ENCODE peak calls at places on chromosomes 4 and X, in six cellular contexts. One of them, this sample, is unnamed.
A peak's percentile ranks its signal among the peaks of the same experiment; 100 is the strongest.

GRCh38 chrX:71604141-71604540 is 14.2 kb downstream of the CXCR3 start:
- DNase-seq in upper lobe of left lung: no peak
- DNase-seq in fibroblast of lung: peak; percentile 24
- DNase-seq in adrenal gland: no peak
- DNase-seq in heart right ventricle: no peak
- DNase-seq in heart left ventricle: no peak
- DNase-seq in this sample: no peak

GRCh38 chr4:54746228-54746627 is 88.5 kb downstream of the KIT start:
- DNase-seq in fibroblast of lung: peak; percentile 17
- DNase-seq in adrenal gland: no peak
- DNase-seq in heart right ventricle: no peak
- DNase-seq in upper lobe of left lung: no peak
- DNase-seq in heart left ventricle: no peak
- DNase-seq in this sample: peak; percentile 2

GRCh38 chr4:25158817-25159216 is 1.4 kb downstream of the SEPSECS start:
- DNase-seq in heart right ventricle: no peak
- DNase-seq in heart left ventricle: no peak
- DNase-seq in fibroblast of lung: no peak
- DNase-seq in upper lobe of left lung: no peak
- DNase-seq in adrenal gland: no peak
- DNase-seq in this sample: no peak

GRCh38 chrX:21972721-21973120 is 32.2 kb downstream of the SMS start:
- DNase-seq in upper lobe of left lung: no peak
- DNase-seq in heart left ventricle: no peak
- DNase-seq in adrenal gland: no peak
- DNase-seq in heart right ventricle: no peak
- DNase-seq in fibroblast of lung: peak; percentile 93
- DNase-seq in this sample: peak; percentile 63

GRCh38 chrX:41308884-41309655 is 24.9 kb upstream of the DDX3X start:
- DNase-seq in fibroblast of lung: no peak
- DNase-seq in upper lobe of left lung: peak; percentile 38
- DNase-seq in heart left ventricle: no peak
- DNase-seq in adrenal gland: peak; percentile 12
- DNase-seq in heart right ventricle: no peak
- DNase-seq in this sample: peak; percentile 39

GRCh38 chr4:105265689-105266088 is 119.0 kb downstream of the TET2 start:
- DNase-seq in upper lobe of left lung: no peak
- DNase-seq in adrenal gland: no peak
- DNase-seq in heart right ventricle: no peak
- DNase-seq in heart left ventricle: no peak
- DNase-seq in fibroblast of lung: no peak
- DNase-seq in this sample: no peak

GRCh38 chrX:110734894-110735541 is 60.6 kb downstream of the CHRDL1 start:
- DNase-seq in fibroblast of lung: peak; percentile 89
- DNase-seq in heart left ventricle: no peak
- DNase-seq in adrenal gland: no peak
- DNase-seq in upper lobe of left lung: no peak
- DNase-seq in heart right ventricle: no peak
- DNase-seq in this sample: peak; percentile 51

GRCh38 chr4:115234405-115235093 is 121.1 kb upstream of the NDST4 start:
- DNase-seq in adrenal gland: no peak
- DNase-seq in heart left ventricle: no peak
- DNase-seq in upper lobe of left lung: no peak
- DNase-seq in fibroblast of lung: no peak
- DNase-seq in heart right ventricle: no peak
- DNase-seq in this sample: no peak

GRCh38 chr4:184782731-184783472 is 42.9 kb downstream of the ACSL1 start:
- DNase-seq in heart left ventricle: no peak
- DNase-seq in heart right ventricle: no peak
- DNase-seq in fibroblast of lung: no peak
- DNase-seq in upper lobe of left lung: no peak
- DNase-seq in adrenal gland: no peak
- DNase-seq in this sample: no peak

GRCh38 chrX:1239681-1240142 is 27.3 kb upstream of the CRLF2 start:
- DNase-seq in heart left ventricle: peak; percentile 67
- DNase-seq in heart right ventricle: peak; percentile 48
- DNase-seq in adrenal gland: peak; percentile 72
- DNase-seq in fibroblast of lung: no peak
- DNase-seq in upper lobe of left lung: peak; percentile 91
- DNase-seq in this sample: no peak

GRCh38 chr4:140368686-140369085 is 4.8 kb upstream of the SCOC start:
- DNase-seq in upper lobe of left lung: no peak
- DNase-seq in heart left ventricle: no peak
- DNase-seq in fibroblast of lung: no peak
- DNase-seq in heart right ventricle: no peak
- DNase-seq in adrenal gland: no peak
- DNase-seq in this sample: no peak

GRCh38 chr4:97720869-97721432 is 422.3 kb downstream of the STPG2 start:
- DNase-seq in heart left ventricle: no peak
- DNase-seq in heart right ventricle: no peak
- DNase-seq in fibroblast of lung: peak; percentile 25
- DNase-seq in adrenal gland: no peak
- DNase-seq in upper lobe of left lung: no peak
- DNase-seq in this sample: peak; percentile 8

GRCh38 chrX:151505796-151506195 is 57.7 kb upstream of the PASD1 start:
- DNase-seq in heart right ventricle: no peak
- DNase-seq in adrenal gland: peak; percentile 76
- DNase-seq in heart left ventricle: no peak
- DNase-seq in upper lobe of left lung: no peak
- DNase-seq in fibroblast of lung: no peak
- DNase-seq in this sample: no peak

GRCh38 chr4:92305878-92306520 is 2.2 kb downstream of the GRID2 start:
- DNase-seq in fibroblast of lung: no peak
- DNase-seq in heart left ventricle: no peak
- DNase-seq in heart right ventricle: no peak
- DNase-seq in adrenal gland: no peak
- DNase-seq in upper lobe of left lung: no peak
- DNase-seq in this sample: no peak

GRCh38 chr4:120839974-120840751 is 82.4 kb downstream of the PRDM5 start:
- DNase-seq in heart right ventricle: no peak
- DNase-seq in upper lobe of left lung: no peak
- DNase-seq in heart left ventricle: no peak
- DNase-seq in adrenal gland: no peak
- DNase-seq in fibroblast of lung: no peak
- DNase-seq in this sample: no peak

GRCh38 chr4:26032142-26032541 is 118.1 kb downstream of the SMIM20 start:
- DNase-seq in adrenal gland: no peak
- DNase-seq in fibroblast of lung: peak; percentile 90
- DNase-seq in upper lobe of left lung: no peak
- DNase-seq in heart right ventricle: no peak
- DNase-seq in heart left ventricle: no peak
- DNase-seq in this sample: no peak

GRCh38 chrX:70025464-70025863 is 24.3 kb downstream of the AWAT2 start:
- DNase-seq in heart left ventricle: no peak
- DNase-seq in upper lobe of left lung: no peak
- DNase-seq in heart right ventricle: no peak
- DNase-seq in fibroblast of lung: peak; percentile 4
- DNase-seq in adrenal gland: no peak
- DNase-seq in this sample: peak; percentile 58

GRCh38 chrX:72306851-72307645 is 1.3 kb upstream of the CITED1 start:
- DNase-seq in fibroblast of lung: peak; percentile 73
- DNase-seq in adrenal gland: peak; percentile 64
- DNase-seq in heart left ventricle: peak; percentile 49
- DNase-seq in heart right ventricle: peak; percentile 40
- DNase-seq in upper lobe of left lung: peak; percentile 59
- DNase-seq in this sample: peak; percentile 66

GRCh38 chrX:140525448-140525847 is 20.6 kb upstream of the SOX3 start:
- DNase-seq in upper lobe of left lung: no peak
- DNase-seq in fibroblast of lung: peak; percentile 69
- DNase-seq in adrenal gland: no peak
- DNase-seq in heart left ventricle: no peak
- DNase-seq in heart right ventricle: no peak
- DNase-seq in this sample: peak; percentile 1

GRCh38 chr4:8241211-8241779 is 28.3 kb upstream of the HTRA3 start:
- DNase-seq in heart right ventricle: no peak
- DNase-seq in fibroblast of lung: no peak
- DNase-seq in heart left ventricle: no peak
- DNase-seq in adrenal gland: no peak
- DNase-seq in upper lobe of left lung: no peak
- DNase-seq in this sample: no peak

GRCh38 chrX:38172596-38172995 is 48.1 kb downstream of the SRPX start:
- DNase-seq in fibroblast of lung: no peak
- DNase-seq in upper lobe of left lung: no peak
- DNase-seq in heart left ventricle: no peak
- DNase-seq in adrenal gland: no peak
- DNase-seq in heart right ventricle: no peak
- DNase-seq in this sample: no peak

GRCh38 chrX:38170556-38170955 is 50.1 kb downstream of the SRPX start:
- DNase-seq in adrenal gland: no peak
- DNase-seq in heart left ventricle: no peak
- DNase-seq in fibroblast of lung: no peak
- DNase-seq in upper lobe of left lung: no peak
- DNase-seq in heart right ventricle: no peak
- DNase-seq in this sample: no peak

GRCh38 chrX:38175140-38175539 is 45.5 kb downstream of the SRPX start:
- DNase-seq in upper lobe of left lung: peak; percentile 26
- DNase-seq in adrenal gland: peak; percentile 28
- DNase-seq in heart left ventricle: peak; percentile 15
- DNase-seq in fibroblast of lung: peak; percentile 40
- DNase-seq in heart right ventricle: no peak
- DNase-seq in this sample: peak; percentile 42
- TF ChIP-seq CTCF in upper lobe of left lung: peak; percentile 44
- TF ChIP-seq CTCF in adrenal gland: peak; percentile 23
- TF ChIP-seq CTCF in heart left ventricle: no peak
- TF ChIP-seq CTCF in fibroblast of lung: peak; percentile 13
- TF ChIP-seq CTCF in heart right ventricle: peak; percentile 28
- TF ChIP-seq CTCF in this sample: peak; percentile 67

DNA sequence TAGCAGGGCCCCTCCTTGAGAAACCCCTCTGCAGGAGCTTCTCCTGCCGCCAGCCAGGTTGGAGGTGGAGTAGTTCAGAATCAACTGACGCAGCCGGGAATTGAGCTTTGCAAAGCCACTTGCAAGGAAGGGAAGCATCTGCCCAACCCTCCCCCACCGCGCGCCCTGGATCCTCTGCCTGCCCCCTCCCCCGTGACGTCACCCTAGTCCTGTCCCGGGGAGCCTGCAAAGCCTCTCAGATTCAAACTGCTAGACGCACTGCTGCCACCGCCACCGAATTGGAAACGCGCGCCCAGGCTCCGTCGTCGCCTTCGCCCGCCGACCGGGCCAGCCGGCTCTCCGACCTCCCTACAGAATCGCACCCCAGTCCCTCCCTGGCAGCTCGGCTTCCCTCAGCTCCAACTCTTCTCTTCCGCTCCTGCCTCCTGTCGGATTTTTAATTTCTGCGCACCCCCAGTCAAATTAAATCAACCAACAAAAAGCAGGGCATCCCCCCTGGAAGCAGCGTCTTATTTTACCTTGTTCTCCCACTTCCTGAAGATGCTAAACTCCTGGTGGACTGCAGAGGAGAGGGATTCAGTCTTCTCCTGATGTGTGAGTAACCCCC is 3.8 kb downstream of the SLITRK2 start:
- DNase-seq in upper lobe of left lung: no peak
- DNase-seq in heart left ventricle: no peak
- DNase-seq in adrenal gland: no peak
- DNase-seq in heart right ventricle: no peak
- DNase-seq in fibroblast of lung: no peak
- DNase-seq in this sample: no peak
- H3K4me3 ChIP-seq in upper lobe of left lung: no peak overlapping the region
- H3K4me3 ChIP-seq in heart left ventricle: no peak overlapping the region
- H3K4me3 ChIP-seq in adrenal gland: no peak overlapping the region
- H3K4me3 ChIP-seq in heart right ventricle: no peak overlapping the region
- H3K4me3 ChIP-seq in fibroblast of lung: peak overlapping the region; percentile 37
- H3K4me3 ChIP-seq in this sample: no peak overlapping the region

GRCh38 chr4:10017037-10017893 is 4.0 kb downstream of the SLC2A9 start:
- DNase-seq in heart right ventricle: no peak
- DNase-seq in fibroblast of lung: no peak
- DNase-seq in upper lobe of left lung: no peak
- DNase-seq in heart left ventricle: no peak
- DNase-seq in adrenal gland: no peak
- DNase-seq in this sample: no peak

GRCh38 chr4:10020106-10020505 is 1.2 kb downstream of the SLC2A9 start:
- DNase-seq in heart left ventricle: no peak
- DNase-seq in adrenal gland: no peak
- DNase-seq in fibroblast of lung: no peak
- DNase-seq in upper lobe of left lung: no peak
- DNase-seq in heart right ventricle: no peak
- DNase-seq in this sample: no peak

GRCh38 chr4:10020871-10021676 is at the start of gene SLC2A9:
- DNase-seq in adrenal gland: peak; percentile 54
- DNase-seq in heart right ventricle: no peak
- DNase-seq in upper lobe of left lung: peak; percentile 45
- DNase-seq in heart left ventricle: no peak
- DNase-seq in fibroblast of lung: no peak
- DNase-seq in this sample: no peak

GRCh38 chr4:10019521-10020051 is 1.7 kb downstream of the SLC2A9 start:
- DNase-seq in heart right ventricle: peak; percentile 28
- DNase-seq in fibroblast of lung: no peak
- DNase-seq in adrenal gland: peak; percentile 31
- DNase-seq in heart left ventricle: no peak
- DNase-seq in upper lobe of left lung: no peak
- DNase-seq in this sample: no peak

GRCh38 chr4:10018818-10019438 is 2.4 kb downstream of the SLC2A9 start:
- DNase-seq in heart left ventricle: peak; percentile 99
- DNase-seq in upper lobe of left lung: peak; percentile 97
- DNase-seq in fibroblast of lung: peak; percentile 94
- DNase-seq in adrenal gland: peak; percentile 99
- DNase-seq in heart right ventricle: peak; percentile 99
- DNase-seq in this sample: peak; percentile 88
- TF ChIP-seq CTCF in heart left ventricle: peak; percentile 96
- TF ChIP-seq CTCF in upper lobe of left lung: peak; percentile 100
- TF ChIP-seq CTCF in fibroblast of lung: peak; percentile 83
- TF ChIP-seq CTCF in adrenal gland: peak; percentile 99
- TF ChIP-seq CTCF in heart right ventricle: peak; percentile 100
- TF ChIP-seq CTCF in this sample: peak; percentile 91

GRCh38 chr4:173801876-173802713 is 272.1 kb upstream of the HAND2 start:
- DNase-seq in fibroblast of lung: peak; percentile 20
- DNase-seq in upper lobe of left lung: no peak
- DNase-seq in heart left ventricle: no peak
- DNase-seq in heart right ventricle: no peak
- DNase-seq in adrenal gland: no peak
- DNase-seq in this sample: peak; percentile 74

GRCh38 chr4:173805884-173806283 is 275.9 kb upstream of the HAND2 start:
- DNase-seq in upper lobe of left lung: no peak
- DNase-seq in adrenal gland: no peak
- DNase-seq in heart left ventricle: no peak
- DNase-seq in heart right ventricle: no peak
- DNase-seq in fibroblast of lung: no peak
- DNase-seq in this sample: no peak

GRCh38 chr4:173802714-173803022 is 272.6 kb upstream of the HAND2 start:
- DNase-seq in heart left ventricle: no peak
- DNase-seq in upper lobe of left lung: no peak
- DNase-seq in fibroblast of lung: no peak
- DNase-seq in heart right ventricle: no peak
- DNase-seq in adrenal gland: no peak
- DNase-seq in this sample: no peak

GRCh38 chr4:173801361-173801760 is 271.3 kb upstream of the HAND2 start:
- DNase-seq in fibroblast of lung: no peak
- DNase-seq in heart right ventricle: no peak
- DNase-seq in adrenal gland: no peak
- DNase-seq in upper lobe of left lung: no peak
- DNase-seq in heart left ventricle: no peak
- DNase-seq in this sample: no peak

DNA sequence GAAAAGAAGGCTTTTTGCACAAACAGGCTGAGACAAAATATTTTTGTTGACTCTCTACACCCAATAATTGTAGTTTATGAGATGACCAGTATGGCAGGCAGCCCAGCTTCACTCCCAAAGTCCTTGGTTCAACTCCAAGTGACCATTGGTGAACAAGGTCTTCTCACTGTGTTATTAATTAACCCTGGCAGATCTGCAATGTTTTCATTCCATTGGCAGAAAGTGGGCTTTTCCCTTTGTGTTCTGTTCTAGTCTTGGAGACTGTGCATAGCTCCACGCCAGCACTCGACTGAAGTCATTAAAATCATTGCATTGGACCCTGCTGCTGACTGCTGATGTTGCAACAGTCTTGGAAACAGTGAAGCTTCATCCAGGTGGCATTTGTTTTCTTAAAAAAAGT is 277.3 kb upstream of the HAND2 start:
- DNase-seq in adrenal gland: no peak
- DNase-seq in upper lobe of left lung: no peak
- DNase-seq in heart left ventricle: no peak
- DNase-seq in heart right ventricle: no peak
- DNase-seq in fibroblast of lung: no peak
- DNase-seq in this sample: peak; percentile 79
- H3K4me3 ChIP-seq in adrenal gland: no peak overlapping the region
- H3K4me3 ChIP-seq in upper lobe of left lung: no peak overlapping the region
- H3K4me3 ChIP-seq in heart left ventricle: no peak overlapping the region
- H3K4me3 ChIP-seq in heart right ventricle: no peak overlapping the region
- H3K4me3 ChIP-seq in fibroblast of lung: no peak overlapping the region
- H3K4me3 ChIP-seq in this sample: no peak overlapping the region